ENCODE peak calls at places on chromosomes 6 and 20, in ten cellular contexts. R is stimulated activated CD4-positive, alpha-beta T cell treated with anti-CD3 and anti-CD28 coated beads, Interleukin-4, amount 100 ng/mL, for 1 hour; Y is occipital lobe; A is NCI-H774; S is neural crest cell; W is RCC 7860; T is mammary epithelial cell; O is adrenal gland; P is MCF 10A; C is NCI-H345. J is an unnamed sample.

GRCh38 chr20:58308290-58308679 is 1.2 kb upstream of the RAB22A start:
- DNase-seq in A (no peak), W (no peak), R (no peak), O (no peak), Y (no peak), S (no peak), P (no peak), C (no peak), T (no peak), J (no peak)

GRCh38 chr6:21438237-21438985 is 155.1 kb upstream of the SOX4 start:
- DNase-seq in O (no peak), T (peak), C (no peak), A (no peak), W (no peak), R (no peak), S (no peak), P (no peak), Y (no peak), J (no peak)

GRCh38 chr6:21355638-21356037 is 237.9 kb upstream of the SOX4 start:
- DNase-seq in Y (no peak), P (no peak), W (no peak), A (no peak), T (no peak), C (no peak), S (no peak), R (no peak), O (no peak), J (no peak)

GRCh38 chr6:7112741-7113313 is 5.1 kb downstream of the RREB1 start:
- DNase-seq in O (no peak), R (peak), Y (no peak), S (no peak), W (no peak), C (no peak), P (peak), T (peak), A (no peak), J (no peak)

GRCh38 chr6:134676307-134677281 is 273.3 kb downstream of the ALDH8A1 start:
- DNase-seq in A (peak), R (no peak), P (peak), S (no peak), C (peak), Y (no peak), T (no peak), W (peak), O (no peak), J (peak)

GRCh38 chr20:46218656-46219055 is 89.6 kb downstream of the CDH22 start:
- DNase-seq in C (peak), Y (no peak), O (no peak), A (no peak), W (no peak), T (no peak), P (no peak), R (no peak), S (no peak), J (peak)

GRCh38 chr6:128672023-128672422 is 151.6 kb upstream of the PTPRK start:
- DNase-seq in A (no peak), R (no peak), T (no peak), C (no peak), O (no peak), W (no peak), Y (no peak), P (no peak), S (no peak), J (no peak)

GRCh38 chr20:34798328-34798727 is 27.1 kb downstream of the NCOA6 start:
- DNase-seq in S (no peak), C (no peak), W (no peak), P (no peak), R (no peak), Y (no peak), O (no peak), A (no peak), T (no peak), J (no peak)

GRCh38 chr20:63072231-63072791 is 65.5 kb upstream of the BHLHE23 start:
- DNase-seq in S (no peak), P (no peak), T (no peak), W (no peak), Y (no peak), C (no peak), O (no peak), A (no peak), R (no peak), J (no peak)

GRCh38 chr6:3455121-3455489 is 1.7 kb downstream of the SLC22A23 start:
- DNase-seq in O (no peak), S (no peak), A (peak), P (no peak), T (peak), W (no peak), R (peak), Y (peak), C (no peak), J (peak)

GRCh38 chr6:31968326-31968725 is 3.6 kb downstream of the DXO start:
- DNase-seq in A (no peak), O (no peak), R (no peak), T (no peak), S (no peak), W (no peak), Y (no peak), C (no peak), P (no peak), J (no peak)

GRCh38 chr6:105748737-105749161 is 337.4 kb upstream of the PRDM1 start:
- DNase-seq in S (no peak), O (no peak), C (no peak), W (peak), T (peak), Y (no peak), P (no peak), R (no peak), A (no peak), J (no peak)

GRCh38 chr6:137631323-137631722 is 137.1 kb upstream of the OLIG3 start:
- DNase-seq in Y (no peak), R (no peak), P (no peak), A (no peak), S (no peak), C (no peak), T (no peak), W (no peak), O (no peak), J (no peak)

GRCh38 chr20:59721386-59721785 is 117.0 kb downstream of the PHACTR3 start:
- DNase-seq in T (no peak), Y (no peak), P (no peak), C (no peak), W (no peak), A (no peak), R (no peak), O (no peak), S (no peak), J (no peak)

GRCh38 chr6:158198461-158198860 is 30.3 kb downstream of the GTF2H5 start:
- DNase-seq in R (no peak), Y (no peak), P (no peak), O (no peak), T (no peak), S (no peak), C (no peak), W (no peak), A (no peak), J (no peak)

GRCh38 chr6:88492241-88492640 is 326.1 kb upstream of the CNR1 start:
- DNase-seq in T (no peak), C (no peak), O (no peak), A (no peak), Y (no peak), W (no peak), P (peak), R (no peak), S (no peak), J (no peak)

GRCh38 chr6:88490865-88491264 is 324.7 kb upstream of the CNR1 start:
- DNase-seq in S (no peak), P (peak), W (peak), A (no peak), T (no peak), O (no peak), C (no peak), Y (no peak), R (no peak), J (no peak)

GRCh38 chr6:85594197-85594930 is 706 bp upstream of the SNX14 start:
- DNase-seq in C (no peak), P (peak), A (peak), S (no peak), W (no peak), R (peak), O (peak), Y (no peak), T (peak), J (peak)